ENCODE peak calls at places on chromosomes 7 and 10, in nine cellular contexts. H is stomach; G is GM23338; J is CD8-positive, alpha-beta memory T cell; E is transverse colon; B is heart left ventricle; D is CD8-positive, alpha-beta T cell; S is PC-3; Q is effector memory CD4-positive, alpha-beta T cell. Z is an unnamed sample.
A peak's percentile ranks its signal among the peaks of the same experiment; 100 is the strongest.

GRCh38 chr7:158042156-158042880 is 545.3 kb downstream of the PTPRN2 start:
- DNase-seq in H (peak; percentile 20), G (no peak), J (no peak), E (no peak), B (no peak), D (no peak), S (no peak), Q (no peak), Z (no peak)

GRCh38 chr7:39353615-39354376 is 212.4 kb upstream of the YAE1 start:
- DNase-seq in H (peak; percentile 62), G (peak; percentile 77), J (no peak), E (peak; percentile 10), B (peak; percentile 15), D (no peak), S (no peak), Q (no peak), Z (peak; percentile 72)

GRCh38 chr10:119022846-119023552 is 6.5 kb upstream of the NANOS1 start:
- DNase-seq in H (no peak), G (peak; percentile 60), J (no peak), E (no peak), B (no peak), D (no peak), S (peak; percentile 82), Q (no peak), Z (peak; percentile 82)

GRCh38 chr7:17256375-17256774 is 42.1 kb upstream of the AHR start:
- DNase-seq in H (no peak), G (no peak), J (no peak), E (no peak), B (no peak), D (no peak), S (no peak), Q (no peak), Z (no peak)

GRCh38 chr7:101618207-101618839 is 10.8 kb downstream of the MYL10 start:
- DNase-seq in H (no peak), G (no peak), J (no peak), E (no peak), B (no peak), D (no peak), S (no peak), Q (no peak), Z (peak; percentile 53)

GRCh38 chr7:32579776-32580175 is 84.5 kb downstream of the AVL9 start:
- DNase-seq in H (no peak), G (no peak), J (no peak), E (no peak), B (no peak), D (no peak), S (peak; percentile 65), Q (no peak), Z (no peak)

GRCh38 chr10:32943854-32944661 is 14.0 kb downstream of the ITGB1 start:
- DNase-seq in H (no peak), G (peak; percentile 64), J (no peak), E (peak; percentile 44), B (no peak), D (no peak), S (no peak), Q (no peak), Z (no peak)

GRCh38 chr10:115001506-115002381 is 63.7 kb downstream of the TRUB1 start:
- DNase-seq in H (no peak), G (no peak), J (no peak), E (no peak), B (no peak), D (no peak), S (no peak), Q (no peak), Z (peak; percentile 65)

GRCh38 chr10:68950598-68950997 is 5.4 kb upstream of the DDX21 start:
- DNase-seq in H (no peak), G (no peak), J (no peak), E (no peak), B (no peak), D (no peak), S (no peak), Q (no peak), Z (no peak)

GRCh38 chr7:49703876-49704275 is 69.6 kb upstream of the VWC2 start:
- DNase-seq in H (no peak), G (no peak), J (no peak), E (no peak), B (no peak), D (no peak), S (no peak), Q (no peak), Z (no peak)

GRCh38 chr10:126502481-126502880 is 114.2 kb upstream of the ADAM12 start:
- DNase-seq in H (no peak), G (no peak), J (no peak), E (no peak), B (no peak), D (no peak), S (no peak), Q (no peak), Z (peak; percentile 52)

GRCh38 chr10:101061814-101062230 is at the start of gene KAZALD1:
- DNase-seq in H (no peak), G (no peak), J (no peak), E (no peak), B (peak; percentile 84), D (no peak), S (no peak), Q (no peak), Z (peak; percentile 63)

GRCh38 chr7:7819442-7820247 is 101.2 kb upstream of the RPA3 start:
- DNase-seq in H (no peak), G (no peak), J (no peak), E (no peak), B (no peak), D (no peak), S (no peak), Q (no peak), Z (no peak)

GRCh38 chr10:5776881-5777197 is 36.4 kb downstream of the GDI2 start:
- DNase-seq in H (no peak), G (no peak), J (no peak), E (no peak), B (no peak), D (no peak), S (peak; percentile 20), Q (no peak), Z (peak; percentile 94)

GRCh38 chr7:149196151-149196704 is 882 bp downstream of the ZNF282 start:
- DNase-seq in H (no peak), G (peak; percentile 32), J (no peak), E (peak; percentile 9), B (no peak), D (no peak), S (no peak), Q (no peak), Z (peak; percentile 42)

DNA sequence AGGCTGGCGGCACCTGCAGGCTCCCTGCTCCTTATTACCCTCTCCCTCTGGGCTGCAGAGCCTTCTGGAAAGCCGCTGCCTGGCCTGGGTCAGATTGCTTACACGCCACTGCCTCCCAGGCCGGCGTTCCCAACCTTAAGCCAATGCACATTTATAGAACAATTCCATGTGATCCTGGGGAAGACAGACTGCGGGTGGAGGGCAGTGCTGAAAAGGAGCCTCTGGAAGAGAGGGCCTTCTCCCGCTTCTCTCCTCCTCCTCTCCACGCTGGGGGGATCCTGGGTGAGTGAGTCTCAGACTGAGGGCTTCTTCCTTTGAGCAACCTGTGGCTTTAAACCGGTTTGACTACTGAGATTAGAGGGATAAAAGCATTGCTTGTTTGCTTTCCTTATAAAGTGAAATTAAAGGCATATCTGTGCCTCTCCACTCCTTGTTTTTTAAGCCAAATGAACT is 5.5 kb downstream of the TACC2 start:
- DNase-seq in H (peak; percentile 73), G (peak; percentile 51), J (no peak), E (peak; percentile 64), B (peak; percentile 71), D (no peak), S (peak; percentile 76), Q (no peak), Z (peak; percentile 21)
- H3K4me3 ChIP-seq in H (peak overlapping the region; percentile 12), G (no peak overlapping the region), J (no peak overlapping the region), E (no peak overlapping the region), B (peak overlapping the region; percentile 14), D (no peak overlapping the region), S (peak overlapping the region; percentile 34), Q (no peak overlapping the region), Z (no peak overlapping the region)

GRCh38 chr7:104986623-104987259 is 27.3 kb upstream of the KMT2E start:
- DNase-seq in H (no peak), G (no peak), J (no peak), E (no peak), B (no peak), D (no peak), S (no peak), Q (no peak), Z (no peak)

GRCh38 chr7:104983620-104984539 is 30.1 kb upstream of the KMT2E start:
- DNase-seq in H (peak; percentile 90), G (peak; percentile 94), J (peak; percentile 76), E (peak; percentile 91), B (peak; percentile 92), D (peak; percentile 87), S (peak; percentile 84), Q (peak; percentile 69), Z (peak; percentile 97)

GRCh38 chr7:104982773-104983619 is 31.0 kb upstream of the KMT2E start:
- DNase-seq in H (no peak), G (no peak), J (no peak), E (no peak), B (no peak), D (no peak), S (no peak), Q (no peak), Z (no peak)

GRCh38 chr7:104984591-104985258 is 29.3 kb upstream of the KMT2E start:
- DNase-seq in H (no peak), G (no peak), J (no peak), E (no peak), B (no peak), D (no peak), S (no peak), Q (no peak), Z (no peak)

GRCh38 chr7:104985259-104985617 is 28.8 kb upstream of the KMT2E start:
- DNase-seq in H (no peak), G (no peak), J (no peak), E (no peak), B (no peak), D (no peak), S (no peak), Q (no peak), Z (no peak)
- H3K27ac ChIP-seq in H (peak overlapping the region; percentile 98), G (peak overlapping the region; percentile 96), J (peak overlapping the region; percentile 98), E (peak overlapping the region; percentile 95), B (peak overlapping the region; percentile 99), D (no peak overlapping the region), S (peak overlapping the region; percentile 93), Q (peak overlapping the region; percentile 98), Z (peak overlapping the region; percentile 95)

DNA sequence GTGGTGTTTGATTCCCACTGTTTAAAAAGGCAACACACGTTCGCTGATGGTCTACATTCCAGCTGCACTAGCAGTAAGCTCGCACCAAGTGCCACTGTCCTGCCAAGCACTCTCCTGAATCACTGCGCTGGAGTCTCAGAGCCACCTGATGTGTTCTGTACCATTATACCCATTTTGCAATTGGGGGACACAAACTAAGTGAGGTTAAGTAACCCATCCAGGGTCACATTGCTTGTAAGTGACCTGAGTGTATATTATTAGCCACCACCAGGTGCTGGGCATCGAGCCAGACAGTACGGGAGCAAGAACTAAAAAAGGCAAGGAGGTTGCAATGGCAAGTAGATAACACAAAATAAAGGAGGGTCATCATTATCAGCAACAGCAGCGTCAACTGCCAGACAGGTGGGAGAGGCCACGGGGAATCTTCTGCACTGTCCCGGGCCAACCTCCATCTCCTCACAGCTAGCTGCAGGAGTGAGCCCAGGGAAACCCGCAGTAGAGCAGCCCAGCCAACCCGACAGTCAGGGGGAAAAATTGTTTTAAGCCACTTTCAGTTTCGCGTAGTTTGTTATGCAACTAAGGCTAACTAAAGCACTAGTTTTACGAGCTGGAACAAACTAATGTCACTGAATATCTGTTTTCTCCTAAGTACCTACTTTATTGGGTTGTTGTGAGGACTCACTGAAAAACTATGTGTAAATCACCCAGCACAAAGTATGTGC is 712 bp upstream of the CPVL start:
- DNase-seq in H (peak; percentile 45), G (peak; percentile 43), J (no peak), E (peak; percentile 20), B (peak; percentile 69), D (no peak), S (peak; percentile 66), Q (no peak), Z (peak; percentile 50)
- H3K4me3 ChIP-seq in H (peak overlapping the region; percentile 51), G (peak overlapping the region; percentile 88), J (no peak overlapping the region), E (peak overlapping the region; percentile 36), B (peak overlapping the region; percentile 38), D (no peak overlapping the region), S (peak overlapping the region; percentile 73), Q (no peak overlapping the region), Z (peak overlapping the region; percentile 0)

GRCh38 chr10:625751-626711 is 63.4 kb downstream of the DIP2C start:
- DNase-seq in H (no peak), G (no peak), J (no peak), E (no peak), B (no peak), D (no peak), S (no peak), Q (no peak), Z (no peak)
- H3K27ac ChIP-seq in H (peak overlapping the region; percentile 70), G (peak overlapping the region; percentile 78), J (no peak overlapping the region), E (peak overlapping the region; percentile 82), B (peak overlapping the region; percentile 92), D (no peak overlapping the region), S (no peak overlapping the region), Q (no peak overlapping the region), Z (peak overlapping the region; percentile 81)